ENCODE peak calls at places on chromosomes 6 and 20, in six cellular contexts. V is transverse colon; B is stimulated activated CD4-positive, alpha-beta T cell treated with anti-CD3 and anti-CD28 coated beads, Interleukin-12 subunit alpha, Interleukin-12 subunit beta, amount 100 ng/mL, for 4 hours; K is activated gamma-delta T cell; T is nephron progenitor cell; A is K562. E is an unnamed sample.

GRCh38 chr6:29653452-29654038 is 3.3 kb upstream of the MOG start:
- DNase-seq in V (peak), B (peak), K (no peak), T (peak), A (peak), E (peak)

GRCh38 chr6:162736933-162737332 is 9.2 kb downstream of the PACRG start:
- DNase-seq in V (no peak), B (no peak), K (no peak), T (no peak), A (no peak), E (no peak)

GRCh38 chr20:52744441-52744840 is 227.7 kb upstream of the TSHZ2 start:
- DNase-seq in V (no peak), B (no peak), K (no peak), T (no peak), A (no peak), E (no peak)

GRCh38 chr6:48809700-48810099 is 653.4 kb downstream of the MMUT start:
- DNase-seq in V (peak), B (no peak), K (no peak), T (no peak), A (no peak), E (no peak)

GRCh38 chr6:63805808-63806572 is 170.4 kb downstream of the PHF3 start:
- DNase-seq in V (no peak), B (no peak), K (no peak), T (no peak), A (no peak), E (no peak)

GRCh38 chr6:31614075-31614619 is 887 bp upstream of the AIF1 start:
- DNase-seq in V (no peak), B (no peak), K (no peak), T (no peak), A (no peak), E (no peak)

GRCh38 chr20:29298759-29299613 is 1958.5 kb upstream of the DEFB115 start:
- DNase-seq in V (no peak), B (no peak), K (no peak), T (no peak), A (no peak), E (no peak)

GRCh38 chr6:28462401-28462800 is 19.1 kb upstream of the ZSCAN23 start:
- DNase-seq in V (no peak), B (no peak), K (no peak), T (no peak), A (peak), E (no peak)

GRCh38 chr6:1983850-1984249 is 261.6 kb downstream of the GMDS start:
- DNase-seq in V (no peak), B (no peak), K (no peak), T (no peak), A (no peak), E (no peak)

E was measured in retina.